ENCODE peak calls at places on chromosomes 6 and 20, in four cellular contexts. One of them, this sample, is unnamed. For H3K36me3 and H3K27me3, the result is how much of the 10 kb centered on the place peaks cover.

GRCh38 chr6:159565181-159565580 is 127.9 kb downstream of the SOD2 start:
- DNase-seq in CD8-positive, alpha-beta memory T cell: no peak
- DNase-seq in heart left ventricle: no peak
- DNase-seq in SK-N-SH: no peak
- DNase-seq in this sample: no peak

GRCh38 chr6:31834704-31835375 is 7.3 kb downstream of the HSPA1B start:
- DNase-seq in CD8-positive, alpha-beta memory T cell: peak
- DNase-seq in SK-N-SH: peak
- DNase-seq in heart left ventricle: peak
- DNase-seq in this sample: peak

GRCh38 chr6:2952557-2953095 is 18.7 kb downstream of the SERPINB6 start:
- DNase-seq in CD8-positive, alpha-beta memory T cell: peak
- DNase-seq in SK-N-SH: peak
- DNase-seq in heart left ventricle: peak
- DNase-seq in this sample: peak

GRCh38 chr6:1613631-1614447 is 4.1 kb downstream of the FOXC1 start:
- DNase-seq in CD8-positive, alpha-beta memory T cell: no peak
- DNase-seq in heart left ventricle: no peak
- DNase-seq in SK-N-SH: peak
- DNase-seq in this sample: peak

GRCh38 chr6:88869263-88870023 is 94.0 kb downstream of the RNGTT start:
- DNase-seq in heart left ventricle: no peak
- DNase-seq in CD8-positive, alpha-beta memory T cell: no peak
- DNase-seq in SK-N-SH: no peak
- DNase-seq in this sample: no peak

GRCh38 chr20:45780159-45780558 is 11.5 kb downstream of the WFDC3 start:
- DNase-seq in CD8-positive, alpha-beta memory T cell: no peak
- DNase-seq in SK-N-SH: no peak
- DNase-seq in heart left ventricle: no peak
- DNase-seq in this sample: no peak

GRCh38 chr20:25459111-25459830 is 51.8 kb downstream of the GINS1 start:
- DNase-seq in CD8-positive, alpha-beta memory T cell: no peak
- DNase-seq in heart left ventricle: no peak
- DNase-seq in SK-N-SH: no peak
- DNase-seq in this sample: peak

GRCh38 chr6:109349419-109349987 is 32.8 kb downstream of the CD164 start:
- DNase-seq in heart left ventricle: no peak
- DNase-seq in SK-N-SH: peak
- DNase-seq in CD8-positive, alpha-beta memory T cell: no peak
- DNase-seq in this sample: no peak

GRCh38 chr20:19275630-19276071 is 63.2 kb downstream of the SLC24A3 start:
- DNase-seq in CD8-positive, alpha-beta memory T cell: no peak
- DNase-seq in heart left ventricle: peak
- DNase-seq in SK-N-SH: no peak
- DNase-seq in this sample: no peak

GRCh38 chr6:4732691-4733315 is 43.4 kb upstream of the CDYL start:
- DNase-seq in SK-N-SH: peak
- DNase-seq in CD8-positive, alpha-beta memory T cell: no peak
- DNase-seq in heart left ventricle: peak
- DNase-seq in this sample: peak

GRCh38 chr20:5786930-5787826 is 37.0 kb downstream of the SHLD1 start:
- DNase-seq in SK-N-SH: no peak
- DNase-seq in CD8-positive, alpha-beta memory T cell: no peak
- DNase-seq in heart left ventricle: peak
- DNase-seq in this sample: no peak

GRCh38 chr20:6142348-6142993 is 19.6 kb upstream of the FERMT1 start:
- DNase-seq in CD8-positive, alpha-beta memory T cell: peak
- DNase-seq in SK-N-SH: peak
- DNase-seq in heart left ventricle: no peak
- DNase-seq in this sample: peak

GRCh38 chr6:151916680-151917164 is 109.2 kb downstream of the ESR1 start:
- DNase-seq in SK-N-SH: no peak
- DNase-seq in CD8-positive, alpha-beta memory T cell: no peak
- DNase-seq in heart left ventricle: no peak
- DNase-seq in this sample: no peak

GRCh38 chr6:34044945-34045595 is 100.8 kb downstream of the GRM4 start:
- DNase-seq in SK-N-SH: no peak
- DNase-seq in heart left ventricle: no peak
- DNase-seq in CD8-positive, alpha-beta memory T cell: peak
- DNase-seq in this sample: no peak

GRCh38 chr6:149210376-149210775 is 107.1 kb upstream of the TAB2 start:
- DNase-seq in heart left ventricle: no peak
- DNase-seq in SK-N-SH: no peak
- DNase-seq in CD8-positive, alpha-beta memory T cell: no peak
- DNase-seq in this sample: no peak

GRCh38 chr20:43452404-43453126 is 5.1 kb upstream of the SRSF6 start:
- DNase-seq in heart left ventricle: no peak
- DNase-seq in CD8-positive, alpha-beta memory T cell: no peak
- DNase-seq in SK-N-SH: no peak
- DNase-seq in this sample: no peak

DNA sequence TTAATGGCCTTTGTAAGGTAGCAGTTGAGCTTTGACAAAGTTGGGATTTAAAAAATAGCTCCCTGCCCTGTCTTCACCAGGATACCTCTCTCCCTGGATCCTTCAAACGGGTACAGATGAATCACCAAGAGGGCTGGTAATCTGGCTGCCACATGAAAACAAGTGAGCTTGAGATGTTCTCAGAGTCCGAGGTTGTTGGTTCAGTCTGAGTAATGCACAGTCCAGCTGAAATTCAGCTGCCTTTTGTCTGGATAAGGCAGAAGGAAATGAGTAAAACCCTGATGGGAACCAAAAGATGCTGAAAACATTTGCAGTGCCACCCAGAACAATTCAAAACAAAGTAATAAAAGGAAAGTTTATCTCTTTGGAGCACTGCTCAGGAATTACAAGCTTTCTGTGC is 86.8 kb downstream of the GJA1 start:
- DNase-seq in CD8-positive, alpha-beta memory T cell: no peak
- DNase-seq in heart left ventricle: no peak
- DNase-seq in SK-N-SH: no peak
- DNase-seq in this sample: no peak
- H3K4me3 ChIP-seq in CD8-positive, alpha-beta memory T cell: no peak
- H3K4me3 ChIP-seq in heart left ventricle: no peak
- H3K4me3 ChIP-seq in SK-N-SH: peak
- H3K4me3 ChIP-seq in this sample: no peak

DNA sequence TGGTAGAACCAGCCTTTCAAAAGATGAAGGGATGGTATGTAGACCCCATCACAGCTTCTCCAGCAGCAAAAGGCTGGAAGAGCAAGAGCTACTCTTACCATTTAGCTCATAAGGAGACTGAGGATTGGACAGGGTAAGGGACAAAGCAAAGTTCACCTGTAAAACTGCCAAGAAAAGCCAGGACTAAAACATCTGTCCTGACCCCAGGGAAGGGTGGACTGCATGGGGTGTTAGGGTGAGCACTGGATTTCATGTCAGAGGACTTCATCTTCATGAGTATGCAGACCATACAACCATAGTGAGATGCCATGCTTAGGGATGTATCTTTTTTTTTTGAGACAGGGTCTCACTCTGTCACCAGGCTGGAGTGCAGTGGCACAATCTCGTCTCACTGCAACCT is 19.3 kb downstream of the AHCY start:
- DNase-seq in heart left ventricle: no peak
- DNase-seq in SK-N-SH: no peak
- DNase-seq in CD8-positive, alpha-beta memory T cell: no peak
- DNase-seq in this sample: no peak
- H3K36me3 ChIP-seq in heart left ventricle: half or more
- H3K36me3 ChIP-seq in SK-N-SH: under half
- H3K36me3 ChIP-seq in CD8-positive, alpha-beta memory T cell: under half
- H3K36me3 ChIP-seq in this sample: half or more

DNA sequence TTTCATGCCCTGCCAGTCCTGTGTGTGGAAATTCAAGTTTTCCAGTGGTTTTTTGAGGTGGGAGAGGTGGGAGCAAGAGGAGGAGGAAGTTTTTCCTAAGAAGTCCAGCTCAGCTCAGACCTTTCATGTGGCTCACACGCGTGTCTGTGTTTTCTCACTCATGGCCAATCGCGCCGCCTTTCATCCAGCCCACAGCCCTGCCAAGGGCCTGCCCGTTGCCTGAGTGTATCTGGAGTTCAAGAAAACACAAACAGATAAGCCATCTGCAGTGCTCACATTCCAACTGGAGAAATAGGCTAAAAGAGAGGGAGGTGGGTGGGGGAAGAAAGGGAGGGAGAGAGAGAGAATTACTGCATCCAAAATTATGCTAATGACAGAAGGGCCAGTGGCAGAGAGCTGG is 12.6 kb upstream of the MPC1 start:
- DNase-seq in SK-N-SH: no peak
- DNase-seq in heart left ventricle: no peak
- DNase-seq in CD8-positive, alpha-beta memory T cell: no peak
- DNase-seq in this sample: no peak
- H3K27me3 ChIP-seq in SK-N-SH: under half
- H3K27me3 ChIP-seq in heart left ventricle: under half
- H3K27me3 ChIP-seq in CD8-positive, alpha-beta memory T cell: under half
- H3K27me3 ChIP-seq in this sample: under half

GRCh38 chr6:142300758-142301251 is 1.0 kb upstream of the ADGRG6 start:
- DNase-seq in CD8-positive, alpha-beta memory T cell: no peak
- DNase-seq in SK-N-SH: no peak
- DNase-seq in heart left ventricle: no peak
- DNase-seq in this sample: peak
- H3K4me3 ChIP-seq in CD8-positive, alpha-beta memory T cell: no peak
- H3K4me3 ChIP-seq in SK-N-SH: peak
- H3K4me3 ChIP-seq in heart left ventricle: no peak
- H3K4me3 ChIP-seq in this sample: peak

DNA sequence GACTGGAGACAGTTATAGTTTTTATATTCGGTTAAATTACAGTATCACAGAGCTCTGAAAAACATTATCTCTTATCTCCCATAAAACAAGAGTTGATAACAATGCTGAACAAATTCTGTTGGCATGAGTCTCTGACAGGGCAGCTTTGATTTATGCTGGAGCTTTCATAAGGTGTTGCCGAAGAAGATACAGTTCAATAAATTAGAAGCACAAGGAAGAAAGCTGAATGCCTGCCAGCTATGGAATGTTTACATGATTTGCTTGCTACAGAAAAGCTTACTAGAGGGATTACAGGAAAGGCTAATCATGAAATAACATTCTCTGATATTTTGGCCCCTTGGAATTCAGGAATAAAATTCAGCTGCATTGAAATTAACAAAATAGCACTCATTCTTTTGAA is 431.9 kb upstream of the GJE1 start:
- DNase-seq in heart left ventricle: no peak
- DNase-seq in SK-N-SH: no peak
- DNase-seq in CD8-positive, alpha-beta memory T cell: no peak
- DNase-seq in this sample: no peak
- H3K36me3 ChIP-seq in heart left ventricle: under half
- H3K36me3 ChIP-seq in SK-N-SH: under half
- H3K36me3 ChIP-seq in CD8-positive, alpha-beta memory T cell: under half
- H3K36me3 ChIP-seq in this sample: under half

DNA sequence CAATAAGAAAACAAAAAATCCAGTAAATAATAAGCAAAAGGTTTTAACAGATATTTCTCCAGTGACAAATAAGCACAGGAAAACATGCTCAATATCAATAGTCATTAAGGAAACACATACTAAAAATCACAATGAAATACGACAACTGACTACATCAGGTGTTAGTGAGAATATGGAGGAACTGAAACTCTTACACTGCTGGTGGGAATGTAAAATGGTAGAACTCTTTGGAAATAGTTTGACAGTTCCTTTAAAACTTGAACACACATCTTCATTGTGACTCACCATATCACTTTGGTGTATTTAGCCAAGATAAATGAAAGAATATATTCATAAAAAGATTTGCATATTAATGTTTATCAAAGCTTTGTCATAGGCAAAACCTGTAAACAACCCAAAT is 11.3 kb upstream of the MAP3K5 start:
- DNase-seq in heart left ventricle: no peak
- DNase-seq in CD8-positive, alpha-beta memory T cell: no peak
- DNase-seq in SK-N-SH: no peak
- DNase-seq in this sample: no peak
- H3K27me3 ChIP-seq in heart left ventricle: under half
- H3K27me3 ChIP-seq in CD8-positive, alpha-beta memory T cell: under half
- H3K27me3 ChIP-seq in SK-N-SH: under half
- H3K27me3 ChIP-seq in this sample: under half

GRCh38 chr6:170152989-170153388 is 137.9 kb downstream of the DLL1 start:
- DNase-seq in CD8-positive, alpha-beta memory T cell: no peak
- DNase-seq in heart left ventricle: no peak
- DNase-seq in SK-N-SH: no peak
- DNase-seq in this sample: peak
- H3K4me3 ChIP-seq in CD8-positive, alpha-beta memory T cell: no peak
- H3K4me3 ChIP-seq in heart left ventricle: no peak
- H3K4me3 ChIP-seq in SK-N-SH: no peak
- H3K4me3 ChIP-seq in this sample: no peak

DNA sequence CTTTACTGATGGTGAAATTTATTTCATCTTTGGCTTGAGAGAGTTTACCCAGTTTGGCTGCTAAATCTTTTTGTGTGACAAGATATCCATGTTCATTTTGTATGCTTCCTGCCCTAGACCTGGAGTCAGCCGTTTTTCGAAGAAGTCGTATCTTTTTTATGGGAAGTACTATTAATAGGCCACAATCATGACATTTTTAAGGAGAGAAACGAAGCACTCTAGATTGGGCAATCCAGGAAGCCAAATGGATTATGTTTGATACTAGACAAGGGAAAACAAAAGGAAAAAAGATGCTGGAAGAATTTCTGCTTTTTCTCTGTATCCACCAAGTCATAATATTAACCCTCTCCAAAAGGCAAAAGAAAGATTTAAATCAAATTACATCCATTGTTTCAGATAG is 214.6 kb downstream of the HDGFL1 start:
- DNase-seq in CD8-positive, alpha-beta memory T cell: no peak
- DNase-seq in SK-N-SH: no peak
- DNase-seq in heart left ventricle: no peak
- DNase-seq in this sample: no peak
- H3K36me3 ChIP-seq in CD8-positive, alpha-beta memory T cell: under half
- H3K36me3 ChIP-seq in SK-N-SH: under half
- H3K36me3 ChIP-seq in heart left ventricle: under half
- H3K36me3 ChIP-seq in this sample: under half

GRCh38 chr6:28207244-28208179 is 17.6 kb upstream of the ZSCAN9 start:
- DNase-seq in CD8-positive, alpha-beta memory T cell: no peak
- DNase-seq in SK-N-SH: peak
- DNase-seq in heart left ventricle: no peak
- DNase-seq in this sample: peak

GRCh38 chr6:28205879-28206278 is 19.2 kb upstream of the ZSCAN9 start:
- DNase-seq in heart left ventricle: no peak
- DNase-seq in CD8-positive, alpha-beta memory T cell: no peak
- DNase-seq in SK-N-SH: no peak
- DNase-seq in this sample: no peak

GRCh38 chr6:28209753-28210535 is 15.1 kb upstream of the ZSCAN9 start:
- DNase-seq in CD8-positive, alpha-beta memory T cell: no peak
- DNase-seq in SK-N-SH: no peak
- DNase-seq in heart left ventricle: no peak
- DNase-seq in this sample: no peak

GRCh38 chr6:28206527-28207243 is 18.4 kb upstream of the ZSCAN9 start:
- DNase-seq in heart left ventricle: no peak
- DNase-seq in SK-N-SH: no peak
- DNase-seq in CD8-positive, alpha-beta memory T cell: no peak
- DNase-seq in this sample: peak

GRCh38 chr6:28208180-28208659 is 16.9 kb upstream of the ZSCAN9 start:
- DNase-seq in CD8-positive, alpha-beta memory T cell: no peak
- DNase-seq in SK-N-SH: no peak
- DNase-seq in heart left ventricle: no peak
- DNase-seq in this sample: peak
- H3K27me3 ChIP-seq in CD8-positive, alpha-beta memory T cell: half or more
- H3K27me3 ChIP-seq in SK-N-SH: half or more
- H3K27me3 ChIP-seq in heart left ventricle: half or more
- H3K27me3 ChIP-seq in this sample: half or more